ENCODE peak calls at places on chromosome 13, in seven cellular contexts. Z is EH; Q is activated naive CD4-positive, alpha-beta T cell treated with Interleukin-2 at 50 U/mL for 16 hours; J is activated T-cell treated with anti-CD3 and anti-CD28 coated beads for 1 hour; M is naive B cell; A is non-pigmented ciliary epithelial cell; C is suprapubic skin. I is an unnamed sample.

GRCh38 chr13:42970824-42971669 is 21.0 kb downstream of the EPSTI1 start:
- DNase-seq in Z (peak), Q (peak), J (peak), M (peak), A (no peak), C (no peak), I (peak)

GRCh38 chr13:83753912-83754624 is 128.2 kb downstream of the SLITRK1 start:
- DNase-seq in Z (peak), Q (no peak), J (no peak), M (no peak), A (peak), C (no peak), I (no peak)

GRCh38 chr13:91078093-91078679 is 269.3 kb upstream of the MIR17HG start:
- DNase-seq in Z (no peak), Q (no peak), J (no peak), M (no peak), A (no peak), C (no peak), I (no peak)

GRCh38 chr13:112032186-112032835 is 34.6 kb upstream of the SOX1 start:
- DNase-seq in Z (no peak), Q (no peak), J (no peak), M (no peak), A (no peak), C (no peak), I (no peak)

GRCh38 chr13:23321534-23322241 is 111.8 kb downstream of the SACS start:
- DNase-seq in Z (peak), Q (peak), J (no peak), M (no peak), A (peak), C (no peak), I (peak)

GRCh38 chr13:34577051-34577450 is 365.0 kb upstream of the NBEA start:
- DNase-seq in Z (peak), Q (no peak), J (no peak), M (no peak), A (peak), C (no peak), I (no peak)

GRCh38 chr13:109600078-109600477 is 186.3 kb downstream of the IRS2 start:
- DNase-seq in Z (no peak), Q (no peak), J (no peak), M (no peak), A (no peak), C (no peak), I (no peak)

GRCh38 chr13:21616880-21617279 is 12.9 kb upstream of the MICU2 start:
- DNase-seq in Z (peak), Q (no peak), J (no peak), M (no peak), A (no peak), C (no peak), I (no peak)

GRCh38 chr13:45108716-45109706 is 11.3 kb upstream of the GTF2F2 start:
- DNase-seq in Z (no peak), Q (no peak), J (no peak), M (no peak), A (no peak), C (no peak), I (no peak)

GRCh38 chr13:113785051-113786010 is 26.3 kb downstream of the TMEM255B start:
- DNase-seq in Z (peak), Q (no peak), J (no peak), M (no peak), A (no peak), C (no peak), I (no peak)

GRCh38 chr13:94595006-94595942 is 678 bp downstream of the TGDS start:
- DNase-seq in Z (peak), Q (peak), J (peak), M (peak), A (no peak), C (no peak), I (no peak)

GRCh38 chr13:42266464-42266863 is 5.5 kb upstream of the AKAP11 start:
- DNase-seq in Z (peak), Q (no peak), J (no peak), M (no peak), A (peak), C (no peak), I (no peak)

GRCh38 chr13:112722433-112723250 is 32.8 kb downstream of the ATP11A start:
- DNase-seq in Z (peak), Q (no peak), J (no peak), M (no peak), A (peak), C (no peak), I (no peak)

GRCh38 chr13:102870677-102871415 is 25.0 kb downstream of the ERCC5 start:
- DNase-seq in Z (peak), Q (peak), J (peak), M (peak), A (peak), C (no peak), I (peak)

GRCh38 chr13:93004919-93005318 is 221.7 kb upstream of the GPC6 start:
- DNase-seq in Z (no peak), Q (no peak), J (no peak), M (no peak), A (no peak), C (no peak), I (no peak)

GRCh38 chr13:101115762-101116161 is 300.5 kb downstream of the NALCN start:
- DNase-seq in Z (peak), Q (no peak), J (no peak), M (no peak), A (no peak), C (no peak), I (no peak)

GRCh38 chr13:44331446-44331845 is 42.2 kb upstream of the SERP2 start:
- DNase-seq in Z (no peak), Q (no peak), J (no peak), M (no peak), A (no peak), C (no peak), I (no peak)

GRCh38 chr13:86729206-86729605 is 930.0 kb upstream of the SLITRK6 start:
- DNase-seq in Z (no peak), Q (no peak), J (no peak), M (no peak), A (no peak), C (no peak), I (no peak)

GRCh38 chr13:30704596-30704995 is 30.7 kb upstream of the ALOX5AP start:
- DNase-seq in Z (no peak), Q (no peak), J (no peak), M (no peak), A (no peak), C (no peak), I (no peak)

GRCh38 chr13:102484329-102484728 is 82.5 kb upstream of the FGF14 start:
- DNase-seq in Z (peak), Q (no peak), J (no peak), M (no peak), A (no peak), C (no peak), I (no peak)

GRCh38 chr13:64849174-64849573 is 2381.0 kb downstream of the PCDH9 start:
- DNase-seq in Z (no peak), Q (no peak), J (no peak), M (no peak), A (no peak), C (no peak), I (no peak)

GRCh38 chr13:50170447-50171037 is 155.3 kb downstream of the KCNRG start:
- DNase-seq in Z (peak), Q (no peak), J (no peak), M (no peak), A (no peak), C (no peak), I (no peak)

GRCh38 chr13:80363890-80364503 is 23.1 kb upstream of the SPRY2 start:
- DNase-seq in Z (peak), Q (no peak), J (no peak), M (no peak), A (no peak), C (no peak), I (no peak)

GRCh38 chr13:51614350-51614786 is 30.1 kb downstream of the WDFY2 start:
- DNase-seq in Z (peak), Q (peak), J (peak), M (peak), A (no peak), C (no peak), I (peak)

GRCh38 chr13:72774019-72774418 is 7.7 kb downstream of the DIS3 start:
- DNase-seq in Z (peak), Q (no peak), J (no peak), M (no peak), A (no peak), C (no peak), I (no peak)

GRCh38 chr13:109874921-109875454 is 88.6 kb upstream of the IRS2 start:
- DNase-seq in Z (peak), Q (no peak), J (no peak), M (no peak), A (no peak), C (no peak), I (no peak)